ENCODE peak calls at places on chromosomes 16 and 17, in four cellular contexts. B, I, V and W are unnamed samples.

GRCh38 chr16:31262084-31262483 is 2.3 kb downstream of the ITGAM start:
- DNase-seq in B (no peak), I (no peak), V (no peak), W (no peak)

GRCh38 chr16:58056580-58056979 is 31.0 kb downstream of the MMP15 start:
- DNase-seq in B (no peak), I (no peak), V (no peak), W (no peak)

GRCh38 chr17:59734226-59734625 is 26.8 kb downstream of the VMP1 start:
- DNase-seq in B (no peak), I (no peak), V (no peak), W (no peak)

GRCh38 chr16:88380099-88380498 is 2.7 kb upstream of the ZNF469 start:
- DNase-seq in B (no peak), I (no peak), V (no peak), W (no peak)

GRCh38 chr17:75098861-75099260 is 10.9 kb upstream of the ARMC7 start:
- DNase-seq in B (no peak), I (no peak), V (no peak), W (no peak)

GRCh38 chr16:85514601-85515318 is 98.4 kb upstream of the GSE1 start:
- DNase-seq in B (peak; percentile 81), I (peak; percentile 99), V (no peak), W (no peak)

GRCh38 chr16:83992624-83993023 is 24.6 kb downstream of the NECAB2 start:
- DNase-seq in B (no peak), I (no peak), V (no peak), W (no peak)

GRCh38 chr16:50603206-50604064 is 55.2 kb downstream of the NKD1 start:
- DNase-seq in B (no peak), I (no peak), V (no peak), W (no peak)

GRCh38 chr16:5615868-5616642 is 518.5 kb upstream of the EEF2KMT start:
- DNase-seq in B (peak; percentile 24), I (peak; percentile 35), V (peak; percentile 87), W (peak; percentile 88)

GRCh38 chr16:17444658-17445057 is 26.1 kb downstream of the XYLT1 start:
- DNase-seq in B (no peak), I (no peak), V (no peak), W (no peak)

GRCh38 chr16:53803998-53804397 is 100.0 kb downstream of the FTO start:
- DNase-seq in B (no peak), I (no peak), V (no peak), W (no peak)

GRCh38 chr17:56956992-56957391 is 3.9 kb downstream of the COIL start:
- DNase-seq in B (no peak), I (no peak), V (no peak), W (no peak)

GRCh38 chr17:74757931-74758845 is 9.8 kb downstream of the NHERF1 start:
- DNase-seq in B (no peak), I (no peak), V (no peak), W (no peak)

GRCh38 chr17:37844158-37844976 is 79.8 kb upstream of the TBC1D3K start:
- DNase-seq in B (peak; percentile 48), I (peak; percentile 56), V (peak; percentile 67), W (peak; percentile 90)

GRCh38 chr17:41048441-41048840 is 1.3 kb upstream of the KRTAP2-1 start:
- DNase-seq in B (no peak), I (peak; percentile 75), V (no peak), W (no peak)
- TF ChIP-seq FOSL1 in B (no peak), I (no peak), V (no peak), W (no peak)

GRCh38 chr17:4445731-4446130 is 12.0 kb downstream of the SPNS3 start:
- DNase-seq in B (no peak), I (no peak), V (no peak), W (no peak)

GRCh38 chr17:4446326-4447051 is 12.7 kb downstream of the SPNS3 start:
- DNase-seq in B (no peak), I (no peak), V (no peak), W (no peak)

GRCh38 chr17:4448197-4448980 is 14.6 kb downstream of the SPNS3 start:
- DNase-seq in B (no peak), I (no peak), V (no peak), W (no peak)

GRCh38 chr17:4450710-4451316 is 17.1 kb downstream of the SPNS3 start:
- DNase-seq in B (no peak), I (no peak), V (no peak), W (no peak)

GRCh38 chr17:4449736-4450135 is 16.0 kb downstream of the SPNS3 start:
- DNase-seq in B (no peak), I (no peak), V (no peak), W (no peak)
- TF ChIP-seq FOSL1 in B (no peak), I (no peak), V (no peak), W (no peak)

GRCh38 chr16:61829631-61830030 is 206.6 kb downstream of the CDH8 start:
- DNase-seq in B (no peak), I (no peak), V (no peak), W (no peak)
- TF ChIP-seq FOSL1 in B (no peak), I (no peak), V (no peak), W (no peak)

DNA sequence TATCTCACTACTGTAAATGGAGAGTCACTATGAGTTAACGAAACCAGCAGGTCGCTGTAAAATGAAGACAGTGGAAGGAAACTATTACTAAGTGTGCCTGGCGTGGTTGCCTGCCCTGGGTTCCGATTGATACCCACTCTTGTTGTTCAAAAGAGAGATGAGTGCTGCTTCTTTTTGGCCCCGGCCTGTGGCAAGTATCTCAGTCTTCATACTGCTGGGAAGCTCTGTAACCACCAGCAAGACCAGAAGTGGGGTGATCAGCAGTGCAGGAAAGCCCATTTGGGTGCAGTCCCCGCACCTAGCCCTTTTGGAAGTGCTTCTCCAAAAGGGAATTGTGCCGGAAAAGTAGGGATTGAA is 104.5 kb downstream of the SNX29 start:
- DNase-seq in B (no peak), I (no peak), V (no peak), W (no peak)
- TF ChIP-seq FOSL1 in B (no peak), I (no peak), V (no peak), W (no peak)

GRCh38 chr17:80195671-80196529 is 24.2 kb downstream of the SGSH start:
- DNase-seq in B (no peak), I (peak; percentile 48), V (peak; percentile 58), W (peak; percentile 90)
- TF ChIP-seq FOSL1 in B (no peak), I (no peak), V (no peak), W (no peak)